ENCODE peak calls at places on chromosomes 16 and 17, in five cellular contexts. A, O, B, X and U are unnamed samples. For H3K36me3, the result is how much of the 10 kb centered on the place peaks cover.

GRCh38 chr17:41578971-41579370 is 7.1 kb upstream of the KRT9 start:
- DNase-seq in A (no peak), O (no peak), B (no peak), X (no peak), U (no peak)

GRCh38 chr16:13909872-13910303 is 10.1 kb upstream of the ERCC4 start:
- DNase-seq in A (no peak), O (no peak), B (peak), X (no peak), U (no peak)

GRCh38 chr16:77402118-77402517 is 32.7 kb downstream of the ADAMTS18 start:
- DNase-seq in A (no peak), O (no peak), B (peak), X (no peak), U (no peak)

GRCh38 chr17:38673714-38674012 is 1.1 kb downstream of the EPOP start:
- DNase-seq in A (peak), O (no peak), B (peak), X (no peak), U (no peak)

GRCh38 chr17:17108681-17109049 is 66.4 kb downstream of the MPRIP start:
- DNase-seq in A (no peak), O (no peak), B (peak), X (no peak), U (no peak)

GRCh38 chr16:52680993-52681392 is 134.1 kb upstream of the TOX3 start:
- DNase-seq in A (no peak), O (no peak), B (no peak), X (no peak), U (no peak)

GRCh38 chr17:42153919-42154491 is 784 bp downstream of the RAB5C start:
- DNase-seq in A (peak), O (no peak), B (no peak), X (no peak), U (no peak)

GRCh38 chr16:8668138-8668537 is 6.3 kb upstream of the ABAT start:
- DNase-seq in A (no peak), O (peak), B (no peak), X (no peak), U (no peak)

GRCh38 chr16:12166271-12166670 is 189.7 kb downstream of the SNX29 start:
- DNase-seq in A (peak), O (no peak), B (no peak), X (no peak), U (no peak)

GRCh38 chr17:39677581-39678339 is 9.5 kb downstream of the PNMT start:
- DNase-seq in A (no peak), O (peak), B (no peak), X (no peak), U (no peak)

GRCh38 chr16:2769100-2769529 is 8.0 kb downstream of the ELOB start:
- DNase-seq in A (no peak), O (peak), B (no peak), X (no peak), U (no peak)

GRCh38 chr17:82330322-82331239 is 3.0 kb downstream of the SECTM1 start:
- DNase-seq in A (no peak), O (peak), B (no peak), X (peak), U (no peak)

GRCh38 chr17:74798239-74798707 is 22.1 kb upstream of the NAT9 start:
- DNase-seq in A (no peak), O (no peak), B (no peak), X (no peak), U (peak)

GRCh38 chr17:73551756-73552155 is 92.5 kb downstream of the SDK2 start:
- DNase-seq in A (no peak), O (no peak), B (no peak), X (peak), U (no peak)

GRCh38 chr16:85475233-85475632 is 137.9 kb upstream of the GSE1 start:
- DNase-seq in A (no peak), O (no peak), B (no peak), X (no peak), U (no peak)

GRCh38 chr16:17346774-17347569 is 123.8 kb downstream of the XYLT1 start:
- DNase-seq in A (no peak), O (peak), B (no peak), X (peak), U (no peak)

GRCh38 chr17:74859439-74860228 is at the start of gene GRIN2C:
- DNase-seq in A (peak), O (no peak), B (no peak), X (no peak), U (no peak)

GRCh38 chr17:39617446-39618251 is 9.1 kb upstream of the PPP1R1B start:
- DNase-seq in A (peak), O (peak), B (peak), X (peak), U (no peak)

GRCh38 chr17:83064021-83064731 is 15.2 kb upstream of the METRNL start:
- DNase-seq in A (no peak), O (peak), B (peak), X (no peak), U (no peak)

GRCh38 chr17:57186231-57187019 is 69.9 kb upstream of the MSI2 start:
- DNase-seq in A (no peak), O (no peak), B (no peak), X (no peak), U (no peak)

DNA sequence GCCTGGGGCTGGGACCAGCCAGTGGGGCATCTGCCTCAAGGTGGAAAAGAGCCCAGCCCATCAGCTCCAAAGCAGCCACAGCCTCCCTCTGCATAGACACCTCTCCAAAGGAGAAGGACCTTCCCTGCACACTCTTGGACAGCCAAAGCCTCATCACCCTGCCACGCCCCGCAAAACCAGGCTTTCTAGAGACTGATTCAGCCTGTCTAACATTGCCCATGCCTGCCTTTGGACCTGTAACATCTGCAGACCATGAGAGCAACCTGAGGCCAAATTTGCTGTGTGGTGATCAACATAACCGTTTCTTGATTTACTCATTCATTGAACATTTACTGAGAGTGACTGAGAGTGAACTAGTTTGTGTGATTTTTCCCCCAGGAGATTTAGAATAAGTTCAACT is 219.7 kb upstream of the HSBP1 start:
- DNase-seq in A (no peak), O (no peak), B (no peak), X (no peak), U (no peak)
- TF ChIP-seq CTCF in A (no peak), O (no peak), B (no peak), X (no peak), U (no peak)

GRCh38 chr17:32357615-32358014 is 7.7 kb downstream of the ZNF207 start:
- DNase-seq in A (no peak), O (no peak), B (no peak), X (no peak), U (no peak)
- H3K36me3 ChIP-seq in A (under half), O (half or more), B (under half), X (half or more), U (under half)

DNA sequence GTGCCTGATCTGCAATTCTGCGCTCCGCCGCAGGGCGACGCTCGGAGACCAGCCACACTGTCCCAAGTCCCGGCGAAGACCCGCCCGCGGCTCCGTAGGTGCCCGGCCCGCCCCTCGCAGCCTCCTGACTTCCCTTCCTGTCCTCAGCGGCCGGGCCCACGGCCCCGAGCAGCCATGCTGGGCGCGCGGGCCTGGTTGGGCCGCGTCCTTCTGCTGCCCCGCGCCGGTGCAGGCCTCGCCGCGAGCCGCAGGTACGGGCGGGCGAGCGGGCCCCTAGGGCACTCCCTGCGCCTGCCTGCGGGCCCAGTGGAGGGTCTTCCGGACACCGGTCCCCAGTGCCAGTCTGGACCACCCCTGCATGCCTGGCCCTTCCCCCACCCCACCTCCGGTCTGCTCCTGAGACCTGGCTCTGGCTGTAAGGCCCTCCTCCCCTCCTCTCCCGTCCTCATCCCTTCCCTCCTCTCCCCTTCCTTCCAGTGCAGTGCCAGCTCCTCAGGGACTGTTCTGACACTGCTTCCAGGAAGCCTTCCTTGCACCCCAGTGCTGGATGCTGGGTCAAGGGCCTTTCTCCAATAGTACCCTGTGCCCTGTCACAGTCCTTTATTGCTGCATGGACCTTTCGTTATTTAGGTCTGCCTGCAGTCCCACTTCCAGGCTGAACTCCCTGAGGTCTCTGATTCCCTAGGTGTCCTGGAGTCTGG is at the start of gene SPATA20:
- DNase-seq in A (peak), O (peak), B (peak), X (peak), U (peak)
- H3K4me3 ChIP-seq in A (peak), O (peak), B (peak), X (peak), U (peak)

DNA sequence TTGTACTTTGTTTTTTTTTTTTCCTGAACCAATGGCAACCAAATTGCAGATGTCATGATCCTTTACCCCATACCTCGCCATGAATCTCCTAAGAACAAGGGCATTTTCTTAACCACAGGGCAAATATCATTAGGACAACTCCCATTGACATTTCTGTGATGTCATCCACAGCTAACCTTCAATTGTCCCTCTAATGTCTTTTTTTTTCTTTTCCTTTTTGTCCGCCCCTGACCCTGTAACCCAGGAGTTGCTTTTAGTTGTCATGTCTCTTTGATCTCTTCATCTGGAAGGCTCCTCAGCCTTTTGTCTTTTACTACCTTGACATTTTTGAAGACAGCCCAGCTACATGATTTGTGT is 410 bp upstream of the NAGPA start:
- DNase-seq in A (no peak), O (no peak), B (no peak), X (no peak), U (no peak)
- TF ChIP-seq CTCF in A (no peak), O (no peak), B (no peak), X (no peak), U (no peak)

DNA sequence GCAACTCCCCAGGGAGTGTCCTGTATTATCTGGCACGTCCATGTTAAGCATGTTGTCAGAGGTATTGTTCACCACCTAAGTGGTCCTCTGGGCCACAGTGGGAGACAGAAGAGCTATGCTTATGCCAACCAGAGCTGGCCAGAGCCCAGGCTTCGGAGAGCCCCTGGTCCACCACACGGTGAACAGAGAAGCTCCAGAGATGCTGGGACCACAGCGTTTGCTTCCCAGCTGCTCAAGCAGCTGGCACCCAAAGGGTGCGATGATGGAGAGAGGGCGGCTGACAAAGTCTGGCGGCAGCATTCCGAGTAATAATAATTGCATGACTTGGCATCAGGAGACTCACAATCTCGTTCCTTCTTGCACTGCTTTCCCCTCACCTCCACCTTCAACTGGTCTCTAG is 35.8 kb upstream of the RCVRN start:
- DNase-seq in A (no peak), O (no peak), B (no peak), X (no peak), U (no peak)
- H3K36me3 ChIP-seq in A (under half), O (under half), B (under half), X (under half), U (under half)

DNA sequence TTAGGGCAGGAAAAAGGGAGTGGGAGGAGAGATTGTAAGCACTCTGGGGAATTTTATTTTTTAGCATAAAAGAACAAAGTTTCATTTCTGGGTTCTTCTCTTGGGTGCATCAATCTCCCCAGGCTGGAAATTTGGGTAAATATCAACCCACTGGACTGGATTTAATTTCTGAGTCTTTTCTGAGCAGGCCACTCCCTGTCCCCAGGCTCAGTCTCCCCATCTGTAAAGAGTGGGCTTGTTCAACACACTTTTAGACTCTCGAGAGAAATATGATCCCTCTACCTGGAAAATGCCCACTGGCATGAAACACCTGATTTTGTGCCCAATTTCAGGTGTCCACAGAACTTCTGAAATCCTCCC is 617 bp upstream of the VTN start:
- DNase-seq in A (no peak), O (no peak), B (no peak), X (no peak), U (no peak)
- H3K4me3 ChIP-seq in A (peak), O (no peak), B (no peak), X (peak), U (no peak)